ENCODE peak calls at places on chromosome 21, in seven cellular contexts. A is AG04450, W is AG10803, L is epithelial cell of esophagus, D is IMR-90, X is cardiac fibroblast, K is LNCaP clone FGC. G is an unnamed sample.
A peak's percentile ranks its signal among the peaks of the same experiment; 100 is the strongest.

GRCh38 chr21:25735221-25735894 is 586 bp downstream of the GABPA start:
- DNase-seq in A (peak; percentile 46), W (peak; percentile 86), L (peak; percentile 91), D (peak; percentile 88), X (peak; percentile 93), K (no peak), G (peak; percentile 41)

GRCh38 chr21:32403201-32403701 is 9.3 kb upstream of the EVA1C start:
- DNase-seq in A (peak; percentile 55), W (peak; percentile 66), L (peak; percentile 64), D (peak; percentile 73), X (peak; percentile 91), K (no peak), G (no peak)

GRCh38 chr21:31557956-31558838 is 101.3 kb upstream of the SOD1 start:
- DNase-seq in A (no peak), W (no peak), L (peak; percentile 29), D (no peak), X (peak; percentile 12), K (no peak), G (no peak)

GRCh38 chr21:28805885-28806284 is 186.8 kb downstream of the LTN1 start:
- DNase-seq in A (peak; percentile 84), W (peak; percentile 86), L (no peak), D (peak; percentile 97), X (peak; percentile 95), K (no peak), G (no peak)

GRCh38 chr21:37207441-37208009 is 59.6 kb downstream of the VPS26C start:
- DNase-seq in A (no peak), W (peak; percentile 51), L (peak; percentile 48), D (no peak), X (peak; percentile 36), K (no peak), G (no peak)

GRCh38 chr21:35952651-35953340 is 107.5 kb downstream of the SETD4 start:
- DNase-seq in A (no peak), W (no peak), L (no peak), D (no peak), X (no peak), K (no peak), G (no peak)

GRCh38 chr21:22374218-22374969 is 1376.2 kb downstream of the NCAM2 start:
- DNase-seq in A (no peak), W (no peak), L (no peak), D (no peak), X (no peak), K (no peak), G (no peak)

GRCh38 chr21:36725793-36726386 is 27.0 kb downstream of the SIM2 start:
- DNase-seq in A (no peak), W (no peak), L (no peak), D (no peak), X (no peak), K (no peak), G (no peak)

GRCh38 chr21:32349333-32349944 is 43.4 kb downstream of the URB1 start:
- DNase-seq in A (no peak), W (no peak), L (no peak), D (no peak), X (no peak), K (no peak), G (no peak)

GRCh38 chr21:23162213-23162946 is 2164.2 kb downstream of the NCAM2 start:
- DNase-seq in A (no peak), W (no peak), L (peak; percentile 20), D (no peak), X (no peak), K (no peak), G (no peak)

GRCh38 chr21:33047231-33047630 is 21.5 kb downstream of the OLIG2 start:
- DNase-seq in A (peak; percentile 2), W (peak; percentile 57), L (peak; percentile 36), D (peak; percentile 72), X (peak; percentile 41), K (no peak), G (no peak)

GRCh38 chr21:32771134-32771523 is 426 bp downstream of the PAXBP1 start:
- DNase-seq in A (peak; percentile 20), W (peak; percentile 54), L (peak; percentile 75), D (peak; percentile 56), X (peak; percentile 64), K (no peak), G (peak; percentile 9)

GRCh38 chr21:36337099-36337509 is 17.1 kb downstream of the MORC3 start:
- DNase-seq in A (no peak), W (peak; percentile 54), L (peak; percentile 93), D (peak; percentile 78), X (peak; percentile 60), K (no peak), G (no peak)

DNA sequence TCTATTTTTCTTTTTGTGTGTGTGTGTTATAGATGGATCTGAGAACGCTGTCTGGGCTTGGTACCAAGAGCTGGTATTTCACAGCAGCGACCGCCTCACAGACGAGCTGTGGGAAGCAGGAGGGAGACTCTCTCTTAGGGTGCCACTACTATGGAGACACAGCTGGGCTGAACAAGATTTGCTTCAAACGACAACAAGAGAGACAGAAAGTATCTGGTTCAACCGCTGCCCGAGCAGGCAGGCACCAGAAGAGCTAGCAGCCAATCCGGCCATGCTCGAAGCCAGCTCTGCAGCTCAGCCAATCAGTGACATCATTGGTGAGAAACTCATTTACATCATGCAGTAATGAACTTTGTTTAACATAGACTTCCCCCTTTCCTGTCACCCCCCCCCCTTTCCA is 341.3 kb downstream of the USP25 start:
- DNase-seq in A (no peak), W (peak; percentile 50), L (no peak), D (no peak), X (peak; percentile 16), K (no peak), G (no peak)
- H3K4me3 ChIP-seq in A (peak overlapping the region; percentile 36), W (peak overlapping the region; percentile 61), L (no peak overlapping the region), D (no peak overlapping the region), X (no peak overlapping the region), K (peak overlapping the region; percentile 37), G (no peak overlapping the region)

GRCh38 chr21:34846214-34846575 is 177.4 kb downstream of the CLIC6 start:
- DNase-seq in A (no peak), W (no peak), L (peak; percentile 22), D (no peak), X (no peak), K (no peak), G (no peak)
- H3K4me3 ChIP-seq in A (no peak overlapping the region), W (no peak overlapping the region), L (no peak overlapping the region), D (no peak overlapping the region), X (no peak overlapping the region), K (no peak overlapping the region), G (no peak overlapping the region)

DNA sequence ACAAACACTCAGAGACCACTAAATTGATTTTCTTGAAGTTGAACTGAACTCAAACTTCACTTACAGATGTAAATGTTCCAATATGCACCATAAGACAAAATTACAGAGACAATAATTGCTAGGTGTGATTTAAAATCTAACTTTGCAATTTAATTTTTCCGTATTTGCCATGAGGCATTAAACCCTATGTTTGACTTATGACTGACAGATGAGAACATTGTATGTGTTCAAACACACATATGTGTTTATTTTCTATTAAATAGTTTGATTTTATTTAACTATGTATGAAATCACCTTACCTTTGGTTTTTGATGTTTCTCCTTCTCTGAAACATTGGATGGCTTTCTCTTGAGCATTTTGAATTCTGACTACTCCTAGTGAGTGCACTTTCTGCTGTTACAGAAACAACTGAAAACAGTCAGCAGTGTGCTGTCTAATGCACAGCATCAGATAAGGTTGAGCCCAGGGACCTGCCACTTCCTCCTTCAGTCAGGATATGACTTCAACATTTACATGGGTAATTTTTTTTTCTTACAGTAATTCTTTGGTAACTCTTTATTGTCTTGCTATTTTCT is at the start of gene SAMSN1:
- DNase-seq in A (no peak), W (no peak), L (no peak), D (no peak), X (peak; percentile 42), K (no peak), G (no peak)
- H3K4me3 ChIP-seq in A (no peak within 1 kb of the TSS), W (no peak within 1 kb of the TSS), L (no peak within 1 kb of the TSS), D (no peak within 1 kb of the TSS), X (peak within 1 kb of the TSS; percentile 46), K (no peak within 1 kb of the TSS), G (no peak within 1 kb of the TSS)

DNA sequence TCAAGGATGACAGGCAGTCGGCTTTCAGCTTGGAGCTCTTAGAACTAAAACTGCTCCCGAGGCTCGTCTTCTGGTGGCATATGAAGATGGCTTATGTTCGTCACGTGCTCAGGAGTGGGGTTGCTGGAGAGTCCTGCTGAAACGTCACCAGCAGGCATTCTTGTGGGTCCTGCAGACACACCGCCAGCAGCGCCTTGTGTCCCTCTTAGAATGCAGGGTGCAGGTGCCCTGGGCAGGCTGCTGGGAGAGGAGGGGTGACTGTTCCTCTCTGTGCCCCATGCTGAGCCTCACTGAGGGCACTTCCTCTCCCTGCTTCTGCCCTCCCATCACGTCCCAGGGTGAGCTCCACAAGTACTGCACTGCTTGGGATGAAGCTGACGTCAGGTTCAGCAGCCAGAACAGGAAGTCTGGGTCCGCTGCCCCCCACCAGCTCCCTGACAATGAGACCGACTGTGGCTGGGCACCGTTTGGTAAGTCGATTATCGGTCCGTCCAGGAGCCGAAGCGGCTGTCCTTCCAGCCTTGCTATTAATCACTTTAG is 20.8 kb downstream of the SLC37A1 start:
- DNase-seq in A (no peak), W (no peak), L (no peak), D (no peak), X (no peak), K (no peak), G (no peak)
- H3K4me3 ChIP-seq in A (no peak overlapping the region), W (no peak overlapping the region), L (no peak overlapping the region), D (no peak overlapping the region), X (no peak overlapping the region), K (no peak overlapping the region), G (no peak overlapping the region)

GRCh38 chr21:45294509-45295291 is 7.0 kb upstream of the POFUT2 start:
- DNase-seq in A (peak; percentile 98), W (peak; percentile 95), L (peak; percentile 30), D (peak; percentile 100), X (peak; percentile 99), K (no peak), G (peak; percentile 83)
- H3K4me3 ChIP-seq in A (peak overlapping the region; percentile 22), W (no peak overlapping the region), L (no peak overlapping the region), D (no peak overlapping the region), X (peak overlapping the region; percentile 10), K (no peak overlapping the region), G (no peak overlapping the region)

GRCh38 chr21:39088831-39089380 is 94.3 kb downstream of the PSMG1 start:
- DNase-seq in A (no peak), W (no peak), L (peak; percentile 91), D (peak; percentile 82), X (peak; percentile 63), K (no peak), G (no peak)
- H3K4me3 ChIP-seq in A (no peak overlapping the region), W (no peak overlapping the region), L (no peak overlapping the region), D (no peak overlapping the region), X (no peak overlapping the region), K (no peak overlapping the region), G (no peak overlapping the region)

DNA sequence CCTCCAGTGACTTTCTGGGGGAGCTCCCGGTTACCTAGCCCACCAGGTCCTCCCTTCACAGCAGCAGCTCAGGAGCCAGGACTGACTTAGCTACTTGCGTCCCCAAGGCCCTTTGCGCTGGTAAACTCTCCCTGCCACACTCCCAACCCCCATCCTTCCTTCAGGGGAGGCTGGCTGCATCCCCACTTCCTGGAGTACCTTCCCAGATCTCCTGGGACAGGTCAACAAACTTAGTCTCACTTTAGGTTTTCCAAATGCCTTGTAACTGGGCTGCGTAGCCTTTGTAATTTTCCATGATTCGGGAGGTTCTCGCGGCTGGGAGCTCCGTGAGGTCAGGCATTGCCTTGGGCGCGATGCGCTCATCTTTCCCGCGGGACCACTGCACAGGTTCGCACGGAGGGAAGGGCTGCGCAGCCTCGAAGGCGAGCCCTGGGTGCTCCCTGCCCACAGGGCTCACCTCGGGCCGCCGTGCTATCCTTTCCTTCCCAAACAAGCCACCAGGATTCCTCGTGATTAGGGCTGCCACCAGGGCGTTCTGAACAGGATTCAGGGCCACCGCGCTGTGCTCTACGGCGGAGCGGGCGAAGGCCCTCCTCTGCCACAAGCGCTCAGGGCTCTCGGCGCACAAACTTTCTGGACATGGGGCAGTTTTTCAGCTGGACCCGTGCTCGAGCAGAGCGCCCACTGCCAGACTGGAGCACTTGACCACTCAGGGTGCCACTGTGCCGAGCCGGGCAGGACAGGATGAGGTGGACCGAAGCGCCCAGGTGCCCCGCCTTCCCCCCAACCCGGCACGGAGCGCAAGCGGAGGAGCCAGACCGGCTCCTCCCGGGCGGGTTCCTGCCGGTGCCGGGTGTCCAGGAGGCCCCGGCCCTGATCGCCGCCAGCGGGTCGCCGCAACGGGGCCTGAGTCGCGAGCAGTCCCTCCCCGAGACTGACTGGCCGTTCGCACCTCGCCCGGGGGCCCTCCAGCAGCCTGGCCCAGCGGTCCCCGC is 1.1 kb downstream of the TMPRSS2 start:
- DNase-seq in A (no peak), W (no peak), L (peak; percentile 34), D (no peak), X (no peak), K (no peak), G (no peak)
- H3K4me3 ChIP-seq in A (no peak overlapping the region), W (no peak overlapping the region), L (peak overlapping the region; percentile 24), D (no peak overlapping the region), X (no peak overlapping the region), K (peak overlapping the region; percentile 81), G (peak overlapping the region; percentile 28)

G was measured in kidney epithelial cell.